ENCODE peak calls at places on chromosomes 2 and 18, in nine cellular contexts. F is HCT116, P is MM.1S, O is OCI-LY7, V is neural progenitor cell, X is PC-3, I is GM23338, K is GM23248, S is SK-N-SH. T is an unnamed sample.

GRCh38 chr2:239968717-239969116 is 56.4 kb downstream of the NDUFA10 start:
- DNase-seq in F (no peak), P (no peak), O (no peak), V (no peak), X (no peak), I (no peak), K (no peak), S (no peak), T (no peak)

GRCh38 chr18:12599543-12599942 is 58.4 kb downstream of the SPIRE1 start:
- DNase-seq in F (peak; percentile 48), P (no peak), O (no peak), V (no peak), X (peak; percentile 92), I (no peak), K (peak; percentile 13), S (no peak), T (no peak)

GRCh38 chr2:46119453-46119852 is 177.8 kb upstream of the EPAS1 start:
- DNase-seq in F (no peak), P (no peak), O (no peak), V (no peak), X (no peak), I (no peak), K (peak; percentile 88), S (peak; percentile 35), T (no peak)

GRCh38 chr2:29024882-29025430 is 43.9 kb downstream of the TOGARAM2 start:
- DNase-seq in F (no peak), P (no peak), O (no peak), V (no peak), X (no peak), I (no peak), K (no peak), S (no peak), T (no peak)

GRCh38 chr2:167509585-167509984 is 621.3 kb downstream of the XIRP2 start:
- DNase-seq in F (no peak), P (no peak), O (no peak), V (peak; percentile 8), X (peak; percentile 89), I (peak; percentile 69), K (peak; percentile 64), S (no peak), T (peak; percentile 31)

GRCh38 chr18:3966246-3966984 is 488.7 kb downstream of the DLGAP1 start:
- DNase-seq in F (no peak), P (no peak), O (no peak), V (no peak), X (no peak), I (no peak), K (no peak), S (no peak), T (no peak)

GRCh38 chr2:13193075-13193474 is 476.3 kb downstream of the TRIB2 start:
- DNase-seq in F (no peak), P (peak; percentile 83), O (peak; percentile 2), V (no peak), X (no peak), I (peak; percentile 44), K (no peak), S (no peak), T (no peak)

GRCh38 chr2:230864605-230865323 is at the start of gene ITM2C:
- DNase-seq in F (peak; percentile 27), P (peak; percentile 81), O (peak; percentile 10), V (peak; percentile 80), X (peak; percentile 76), I (peak; percentile 82), K (peak; percentile 70), S (peak; percentile 98), T (peak; percentile 93)

GRCh38 chr18:9827856-9828793 is 57.6 kb upstream of the TXNDC2 start:
- DNase-seq in F (peak; percentile 97), P (no peak), O (no peak), V (no peak), X (peak; percentile 99), I (no peak), K (peak; percentile 99), S (no peak), T (peak; percentile 62)

GRCh38 chr2:121197369-121198091 is 87.5 kb downstream of the TFCP2L1 start:
- DNase-seq in F (no peak), P (no peak), O (no peak), V (no peak), X (peak; percentile 62), I (no peak), K (peak; percentile 91), S (no peak), T (peak; percentile 71)

GRCh38 chr2:140353541-140353940 is 1573.4 kb upstream of the NXPH2 start:
- DNase-seq in F (no peak), P (no peak), O (no peak), V (no peak), X (peak; percentile 90), I (no peak), K (peak; percentile 43), S (no peak), T (no peak)

GRCh38 chr2:227472265-227473018 is 486 bp downstream of the AGFG1 start:
- DNase-seq in F (no peak), P (peak; percentile 44), O (peak; percentile 61), V (peak; percentile 78), X (peak; percentile 12), I (peak; percentile 36), K (peak; percentile 63), S (peak; percentile 88), T (peak; percentile 81)

GRCh38 chr2:180969124-180969523 is 11.3 kb upstream of the UBE2E3 start:
- DNase-seq in F (no peak), P (no peak), O (no peak), V (no peak), X (no peak), I (no peak), K (no peak), S (no peak), T (no peak)

GRCh38 chr2:178208817-178209216 is 14.5 kb downstream of the OSBPL6 start:
- DNase-seq in F (no peak), P (no peak), O (no peak), V (no peak), X (peak; percentile 43), I (peak; percentile 22), K (peak; percentile 45), S (no peak), T (no peak)

GRCh38 chr2:168460561-168460960 is 4.5 kb downstream of the CERS6 start:
- DNase-seq in F (no peak), P (no peak), O (no peak), V (no peak), X (no peak), I (no peak), K (no peak), S (no peak), T (no peak)

DNA sequence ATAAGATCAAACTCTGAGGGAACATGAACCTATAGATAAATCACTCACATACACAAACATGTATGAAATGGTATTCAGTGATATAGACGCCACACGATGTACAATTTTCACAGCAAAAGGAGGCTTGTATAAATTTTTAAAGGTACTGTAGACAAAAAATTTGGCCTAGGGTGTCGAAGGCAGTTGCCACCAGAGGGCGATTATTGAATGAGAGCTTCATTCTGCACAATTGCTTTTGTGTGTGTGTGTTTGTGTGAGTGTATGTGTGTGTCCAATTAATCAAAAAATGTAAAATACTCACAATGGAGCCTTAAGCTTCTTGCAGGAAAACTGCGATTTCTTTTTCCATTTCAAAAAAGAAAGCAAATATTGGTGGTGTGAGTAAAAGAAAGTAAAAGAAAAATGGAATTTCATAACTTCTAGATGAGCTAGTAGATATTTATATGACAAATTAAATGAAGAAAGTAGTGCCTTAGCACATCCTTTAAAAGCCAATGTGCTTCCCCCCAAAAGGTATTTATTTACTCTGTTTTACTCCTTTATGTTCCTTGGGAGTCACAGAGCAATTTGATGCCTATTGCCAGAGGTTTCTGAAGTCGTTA is 800.1 kb downstream of the SATB2 start:
- DNase-seq in F (peak; percentile 28), P (peak; percentile 33), O (peak; percentile 82), V (peak; percentile 63), X (peak; percentile 44), I (peak; percentile 77), K (peak; percentile 61), S (peak; percentile 3), T (peak; percentile 45)
- TF ChIP-seq EZH2phosphoT487 in F (no peak), P (no peak), O (no peak), V (no peak), X (no peak), I (no peak), K (no peak), S (no peak), T (no peak)

GRCh38 chr2:70321377-70321776 is 19.5 kb upstream of the FAM136A start:
- DNase-seq in F (no peak), P (no peak), O (no peak), V (no peak), X (no peak), I (no peak), K (no peak), S (no peak), T (no peak)
- TF ChIP-seq EZH2phosphoT487 in F (no peak), P (no peak), O (no peak), V (no peak), X (no peak), I (no peak), K (no peak), S (no peak), T (no peak)

DNA sequence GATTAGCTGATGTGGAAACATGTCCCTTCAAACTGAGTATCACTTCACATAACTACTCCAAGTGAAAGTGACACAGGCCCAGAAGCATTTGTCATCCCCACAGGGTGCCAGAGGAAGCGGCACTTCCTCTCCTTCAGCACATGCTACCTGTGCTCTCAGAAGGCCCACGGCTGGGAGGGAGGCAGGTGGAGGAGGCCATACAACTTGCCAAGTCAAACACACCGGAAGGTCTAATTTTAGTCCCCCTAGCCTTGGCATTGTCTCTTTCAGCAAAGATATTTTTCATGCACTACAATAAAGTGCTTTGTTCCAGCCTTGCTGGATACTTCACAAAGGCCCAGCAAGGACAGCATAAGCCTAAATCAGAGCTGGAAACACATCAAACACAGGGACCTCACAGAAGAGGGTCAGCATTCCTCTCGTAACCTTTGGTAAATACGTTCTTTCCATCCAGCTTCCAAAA is 38.0 kb downstream of the VSNL1 start:
- DNase-seq in F (peak; percentile 35), P (peak; percentile 91), O (peak; percentile 4), V (no peak), X (no peak), I (no peak), K (no peak), S (no peak), T (no peak)
- TF ChIP-seq EZH2phosphoT487 in F (no peak), P (no peak), O (no peak), V (no peak), X (no peak), I (no peak), K (no peak), S (no peak), T (no peak)

DNA sequence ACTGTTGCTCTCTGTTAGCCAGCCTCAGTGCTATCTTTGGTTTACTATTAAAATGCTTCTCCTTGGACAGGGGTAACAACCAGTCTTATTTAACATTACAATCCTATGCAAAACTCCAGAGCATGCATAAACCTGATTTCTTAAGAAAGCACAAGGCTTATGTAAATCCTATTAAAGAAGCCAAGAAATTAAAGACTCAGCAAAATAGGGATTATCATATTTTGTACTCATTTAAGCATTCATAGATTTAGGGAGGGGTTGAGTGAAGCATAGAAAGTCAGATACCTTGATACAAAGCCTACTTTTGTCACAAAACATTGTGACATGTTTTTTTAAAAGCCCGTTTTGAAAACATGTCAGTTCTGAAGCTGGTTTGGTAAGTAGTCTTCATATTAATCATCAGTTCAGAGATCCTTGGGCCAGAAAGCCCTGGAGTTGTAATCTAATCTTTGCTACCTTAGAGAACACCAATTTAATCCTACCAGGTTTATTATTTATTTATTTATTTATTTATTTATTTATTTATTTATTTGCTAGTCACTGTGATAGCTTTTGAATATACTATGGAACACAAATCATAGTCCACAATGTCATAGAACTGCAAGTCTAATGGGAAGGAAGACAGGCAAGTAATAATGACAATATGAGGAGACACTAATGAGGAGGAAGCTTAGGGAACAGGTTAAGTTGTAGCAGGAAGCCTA is 158.0 kb upstream of the HNMT start:
- DNase-seq in F (no peak), P (no peak), O (no peak), V (no peak), X (no peak), I (no peak), K (no peak), S (no peak), T (no peak)
- TF ChIP-seq EZH2phosphoT487 in F (no peak), P (no peak), O (no peak), V (no peak), X (no peak), I (no peak), K (no peak), S (no peak), T (no peak)